ENCODE peak calls at places on chromosomes 12 and 14, in nine cellular contexts. A, Z, V, S, C, E, G, Y and H are unnamed samples.

GRCh38 chr14:103391048-103391447 is 5.8 kb downstream of the MARK3 start:
- DNase-seq in G (peak; percentile 58), E (peak; percentile 59), V (no peak), A (no peak), S (no peak), Y (peak; percentile 20), C (peak; percentile 57), Z (peak; percentile 68), H (no peak)

GRCh38 chr12:15644700-15645099 is 144.5 kb downstream of the EPS8 start:
- DNase-seq in G (no peak), V (no peak), A (no peak), E (no peak), Z (no peak), S (no peak), C (peak; percentile 61), Y (no peak), H (no peak)

GRCh38 chr12:52149182-52149641 is 42.6 kb downstream of the KRT80 start:
- DNase-seq in E (no peak), Z (no peak), A (no peak), G (no peak), V (no peak), S (no peak), C (no peak), Y (no peak), H (no peak)

GRCh38 chr12:98544741-98545140 is 29.4 kb downstream of the TMPO start:
- DNase-seq in E (no peak), C (no peak), A (no peak), Y (no peak), Z (no peak), G (no peak), V (no peak), S (no peak), H (no peak)

GRCh38 chr12:51521554-51522276 is 69.3 kb upstream of the SCN8A start:
- DNase-seq in Y (no peak), E (no peak), S (no peak), C (no peak), A (no peak), G (no peak), V (no peak), Z (no peak), H (no peak)

GRCh38 chr14:30005114-30005698 is 77.6 kb upstream of the PRKD1 start:
- DNase-seq in V (no peak), A (no peak), G (peak; percentile 23), C (peak; percentile 69), E (no peak), Y (no peak), Z (peak; percentile 53), S (peak; percentile 57), H (no peak)

GRCh38 chr14:23061995-23062394 is 4.7 kb upstream of the CDH24 start:
- DNase-seq in S (no peak), C (peak; percentile 90), G (peak; percentile 88), Z (peak; percentile 72), Y (no peak), A (peak; percentile 84), V (no peak), E (no peak), H (peak; percentile 79)

GRCh38 chr12:49332441-49332861 is 4.5 kb downstream of the C1QL4 start:
- DNase-seq in A (no peak), S (no peak), C (no peak), G (no peak), V (no peak), Y (no peak), Z (no peak), E (no peak), H (peak; percentile 37)

GRCh38 chr14:94024549-94024948 is 1.6 kb upstream of the OTUB2 start:
- DNase-seq in V (no peak), S (no peak), G (no peak), Z (no peak), E (no peak), C (no peak), Y (no peak), A (no peak), H (no peak)

GRCh38 chr12:65959452-65959851 is 135.2 kb downstream of the HMGA2 start:
- DNase-seq in G (no peak), S (no peak), Y (no peak), C (no peak), E (no peak), Z (no peak), A (no peak), V (no peak), H (no peak)

GRCh38 chr14:65847065-65847847 is 434.7 kb downstream of the FUT8 start:
- DNase-seq in C (no peak), V (peak; percentile 11), S (no peak), Y (peak; percentile 66), A (no peak), Z (no peak), E (peak; percentile 80), G (no peak), H (no peak)

GRCh38 chr12:71014180-71014785 is 93.7 kb upstream of the PTPRR start:
- DNase-seq in S (peak; percentile 53), A (no peak), Z (peak; percentile 13), Y (no peak), E (no peak), G (no peak), C (no peak), V (no peak), H (no peak)

GRCh38 chr12:69389836-69390235 is 30.3 kb downstream of the YEATS4 start:
- DNase-seq in C (no peak), G (no peak), A (no peak), S (no peak), Y (no peak), E (no peak), Z (peak; percentile 19), V (no peak), H (no peak)

GRCh38 chr14:68527329-68527851 is 265.5 kb downstream of the ZFP36L1 start:
- DNase-seq in S (no peak), C (peak; percentile 30), Y (no peak), V (no peak), Z (no peak), A (no peak), E (no peak), G (no peak), H (peak; percentile 49)

GRCh38 chr12:111434049-111434448 is 28.3 kb downstream of the SH2B3 start:
- DNase-seq in Y (no peak), C (no peak), Z (no peak), S (no peak), G (no peak), E (no peak), V (no peak), A (no peak), H (no peak)

GRCh38 chr12:114625294-114625851 is 58.6 kb downstream of the TBX3 start:
- DNase-seq in A (no peak), C (peak; percentile 81), E (peak; percentile 39), Y (peak; percentile 35), V (peak; percentile 32), Z (peak; percentile 32), G (peak; percentile 15), S (peak; percentile 45), H (peak; percentile 62)

GRCh38 chr14:75369506-75369905 is 58.3 kb upstream of the JDP2 start:
- DNase-seq in E (no peak), G (no peak), C (no peak), S (no peak), Z (no peak), Y (no peak), A (no peak), V (no peak), H (no peak)